ENCODE peak calls at places on chromosomes 16 and 17, in eight cellular contexts. One of them, this sample, is unnamed.

GRCh38 chr16:4307215-4308037 is 8.4 kb upstream of the GLIS2 start:
- DNase-seq in lower leg skin: peak; percentile 98
- DNase-seq in dorsolateral prefrontal cortex: peak; percentile 80
- DNase-seq in HS-5: no peak
- DNase-seq in ovary: peak; percentile 95
- DNase-seq in Right ventricle myocardium inferior: peak; percentile 98
- DNase-seq in NCI-H460: peak; percentile 93
- DNase-seq in epithelial cell of esophagus: peak; percentile 94
- DNase-seq in this sample: peak; percentile 98

GRCh38 chr17:3890082-3890892 is 2.6 kb downstream of the CAMKK1 start:
- DNase-seq in lower leg skin: peak; percentile 96
- DNase-seq in Right ventricle myocardium inferior: no peak
- DNase-seq in NCI-H460: peak; percentile 91
- DNase-seq in epithelial cell of esophagus: peak; percentile 88
- DNase-seq in dorsolateral prefrontal cortex: peak; percentile 81
- DNase-seq in HS-5: peak; percentile 65
- DNase-seq in ovary: peak; percentile 65
- DNase-seq in this sample: no peak

GRCh38 chr16:4319454-4319853 is 3.6 kb downstream of the GLIS2 start:
- DNase-seq in Right ventricle myocardium inferior: no peak
- DNase-seq in lower leg skin: no peak
- DNase-seq in ovary: peak; percentile 58
- DNase-seq in NCI-H460: no peak
- DNase-seq in HS-5: no peak
- DNase-seq in epithelial cell of esophagus: peak; percentile 49
- DNase-seq in dorsolateral prefrontal cortex: peak; percentile 23
- DNase-seq in this sample: no peak

GRCh38 chr17:19254651-19255050 is 17.5 kb downstream of the EPN2 start:
- DNase-seq in epithelial cell of esophagus: no peak
- DNase-seq in HS-5: no peak
- DNase-seq in Right ventricle myocardium inferior: no peak
- DNase-seq in ovary: no peak
- DNase-seq in lower leg skin: no peak
- DNase-seq in dorsolateral prefrontal cortex: no peak
- DNase-seq in NCI-H460: no peak
- DNase-seq in this sample: no peak

GRCh38 chr16:16036359-16036792 is 87.0 kb downstream of the ABCC1 start:
- DNase-seq in lower leg skin: no peak
- DNase-seq in dorsolateral prefrontal cortex: no peak
- DNase-seq in Right ventricle myocardium inferior: no peak
- DNase-seq in HS-5: no peak
- DNase-seq in epithelial cell of esophagus: no peak
- DNase-seq in ovary: no peak
- DNase-seq in NCI-H460: no peak
- DNase-seq in this sample: peak; percentile 70

GRCh38 chr17:49063652-49064051 is 66.5 kb downstream of the IGF2BP1 start:
- DNase-seq in Right ventricle myocardium inferior: no peak
- DNase-seq in dorsolateral prefrontal cortex: peak; percentile 9
- DNase-seq in HS-5: no peak
- DNase-seq in NCI-H460: no peak
- DNase-seq in ovary: no peak
- DNase-seq in lower leg skin: no peak
- DNase-seq in epithelial cell of esophagus: no peak
- DNase-seq in this sample: no peak

GRCh38 chr17:19867654-19868395 is at the start of gene ULK2:
- DNase-seq in epithelial cell of esophagus: peak; percentile 75
- DNase-seq in NCI-H460: peak; percentile 43
- DNase-seq in ovary: peak; percentile 77
- DNase-seq in lower leg skin: peak; percentile 88
- DNase-seq in HS-5: no peak
- DNase-seq in dorsolateral prefrontal cortex: peak; percentile 57
- DNase-seq in Right ventricle myocardium inferior: peak; percentile 83
- DNase-seq in this sample: peak; percentile 42

GRCh38 chr17:2172447-2172938 is 117.6 kb downstream of the HIC1 start:
- DNase-seq in dorsolateral prefrontal cortex: no peak
- DNase-seq in HS-5: peak; percentile 54
- DNase-seq in Right ventricle myocardium inferior: no peak
- DNase-seq in epithelial cell of esophagus: peak; percentile 75
- DNase-seq in lower leg skin: no peak
- DNase-seq in ovary: peak; percentile 57
- DNase-seq in NCI-H460: no peak
- DNase-seq in this sample: no peak

GRCh38 chr16:47848481-47849109 is 307.2 kb downstream of the ABCC12 start:
- DNase-seq in dorsolateral prefrontal cortex: peak; percentile 39
- DNase-seq in epithelial cell of esophagus: peak; percentile 92
- DNase-seq in lower leg skin: no peak
- DNase-seq in Right ventricle myocardium inferior: no peak
- DNase-seq in NCI-H460: no peak
- DNase-seq in HS-5: no peak
- DNase-seq in ovary: no peak
- DNase-seq in this sample: no peak

GRCh38 chr16:75380870-75381269 is 52.4 kb downstream of the CFDP1 start:
- DNase-seq in ovary: no peak
- DNase-seq in epithelial cell of esophagus: no peak
- DNase-seq in HS-5: peak; percentile 72
- DNase-seq in dorsolateral prefrontal cortex: no peak
- DNase-seq in NCI-H460: no peak
- DNase-seq in lower leg skin: no peak
- DNase-seq in Right ventricle myocardium inferior: no peak
- DNase-seq in this sample: no peak

GRCh38 chr17:55577687-55578086 is 66.4 kb upstream of the SMIM36 start:
- DNase-seq in epithelial cell of esophagus: no peak
- DNase-seq in dorsolateral prefrontal cortex: no peak
- DNase-seq in Right ventricle myocardium inferior: peak; percentile 75
- DNase-seq in HS-5: no peak
- DNase-seq in NCI-H460: no peak
- DNase-seq in ovary: peak; percentile 53
- DNase-seq in lower leg skin: no peak
- DNase-seq in this sample: no peak

GRCh38 chr17:40318835-40319332 is 9.9 kb downstream of the RARA start:
- DNase-seq in Right ventricle myocardium inferior: no peak
- DNase-seq in ovary: peak; percentile 42
- DNase-seq in HS-5: no peak
- DNase-seq in dorsolateral prefrontal cortex: no peak
- DNase-seq in lower leg skin: peak; percentile 88
- DNase-seq in NCI-H460: no peak
- DNase-seq in epithelial cell of esophagus: no peak
- DNase-seq in this sample: peak; percentile 32

GRCh38 chr17:52036416-52036815 is 122.1 kb downstream of the CA10 start:
- DNase-seq in dorsolateral prefrontal cortex: no peak
- DNase-seq in lower leg skin: no peak
- DNase-seq in ovary: no peak
- DNase-seq in epithelial cell of esophagus: no peak
- DNase-seq in NCI-H460: no peak
- DNase-seq in Right ventricle myocardium inferior: no peak
- DNase-seq in HS-5: no peak
- DNase-seq in this sample: no peak

GRCh38 chr16:53948734-53949430 is 244.9 kb downstream of the FTO start:
- DNase-seq in lower leg skin: no peak
- DNase-seq in ovary: no peak
- DNase-seq in dorsolateral prefrontal cortex: no peak
- DNase-seq in epithelial cell of esophagus: no peak
- DNase-seq in HS-5: no peak
- DNase-seq in NCI-H460: no peak
- DNase-seq in Right ventricle myocardium inferior: no peak
- DNase-seq in this sample: no peak

This sample was measured in Caco-2.